ENCODE peak calls at places on chromosomes 1 and 21, in seven cellular contexts. B is T-helper 2 cell; K is KG1; J is dermis blood vessel endothelial cell; R is SHP77; V is stimulated activated CD8-positive, alpha-beta memory T cell treated with anti-CD3 and anti-CD28 coated beads, Interleukin-15, amount 100 ng/mL, for 24 hours; C is stimulated activated CD4-positive, alpha-beta T cell treated with anti-CD3 and anti-CD28 coated beads, Interleukin-12 subunit alpha, Interleukin-12 subunit beta, amount 100 ng/mL, for 4 hours. F is an unnamed sample.

GRCh38 chr21:41095983-41096382 is 72.0 kb upstream of the BACE2 start:
- DNase-seq in B (no peak), K (no peak), J (peak), R (no peak), V (no peak), C (no peak), F (no peak)

GRCh38 chr1:239976130-239976968 is 115.3 kb upstream of the FMN2 start:
- DNase-seq in B (no peak), K (peak), J (peak), R (peak), V (no peak), C (peak), F (no peak)

GRCh38 chr21:38577887-38578286 is 79.6 kb upstream of the ERG start:
- DNase-seq in B (no peak), K (no peak), J (no peak), R (no peak), V (no peak), C (no peak), F (no peak)

GRCh38 chr1:193014354-193014753 is 44.8 kb downstream of the UCHL5 start:
- DNase-seq in B (no peak), K (no peak), J (no peak), R (no peak), V (no peak), C (no peak), F (no peak)

GRCh38 chr1:4171480-4172450 is 271.7 kb upstream of the C1orf174 start:
- DNase-seq in B (no peak), K (no peak), J (no peak), R (no peak), V (no peak), C (no peak), F (no peak)

GRCh38 chr1:172647110-172647564 is 11.8 kb upstream of the FASLG start:
- DNase-seq in B (no peak), K (no peak), J (no peak), R (no peak), V (no peak), C (no peak), F (no peak)

GRCh38 chr1:168084396-168085231 is 52.1 kb downstream of the GPR161 start:
- DNase-seq in B (peak), K (peak), J (peak), R (peak), V (peak), C (peak), F (peak)

GRCh38 chr1:21756393-21757089 is 26.4 kb downstream of the USP48 start:
- DNase-seq in B (no peak), K (no peak), J (no peak), R (no peak), V (no peak), C (no peak), F (no peak)

GRCh38 chr1:35278886-35279554 is 10.5 kb downstream of the ZMYM4 start:
- DNase-seq in B (no peak), K (no peak), J (no peak), R (no peak), V (no peak), C (no peak), F (no peak)

GRCh38 chr1:208837242-208837641 is 593.1 kb upstream of the PLXNA2 start:
- DNase-seq in B (no peak), K (no peak), J (no peak), R (peak), V (no peak), C (no peak), F (no peak)

GRCh38 chr1:22024485-22025367 is 23.3 kb downstream of the CELA3A start:
- DNase-seq in B (peak), K (peak), J (peak), R (peak), V (no peak), C (peak), F (no peak)

GRCh38 chr1:32997381-32997891 is 32.8 kb upstream of the RNF19B start:
- DNase-seq in B (no peak), K (no peak), J (peak), R (no peak), V (no peak), C (no peak), F (no peak)

GRCh38 chr1:6392880-6393399 is 627 bp downstream of the ACOT7 start:
- DNase-seq in B (no peak), K (no peak), J (no peak), R (peak), V (no peak), C (no peak), F (no peak)

GRCh38 chr1:87833158-87833557 is 504.5 kb downstream of the LMO4 start:
- DNase-seq in B (no peak), K (no peak), J (no peak), R (no peak), V (no peak), C (no peak), F (no peak)

GRCh38 chr1:242847390-242847993 is 323.0 kb upstream of the PLD5 start:
- DNase-seq in B (no peak), K (peak), J (peak), R (no peak), V (no peak), C (no peak), F (no peak)

GRCh38 chr1:5765997-5766913 is 226.0 kb downstream of the NPHP4 start:
- DNase-seq in B (no peak), K (no peak), J (no peak), R (peak), V (no peak), C (no peak), F (no peak)

GRCh38 chr1:90821793-90822359 is 104.8 kb upstream of the BARHL2 start:
- DNase-seq in B (no peak), K (no peak), J (no peak), R (no peak), V (no peak), C (no peak), F (no peak)

GRCh38 chr21:33871171-33871570 is 44.4 kb downstream of the ATP5PO start:
- DNase-seq in B (no peak), K (no peak), J (no peak), R (no peak), V (no peak), C (no peak), F (no peak)

GRCh38 chr21:18354947-18355346 is 48.6 kb downstream of the TMPRSS15 start:
- DNase-seq in B (no peak), K (no peak), J (no peak), R (no peak), V (no peak), C (no peak), F (no peak)

GRCh38 chr1:214259353-214259982 is 21.5 kb upstream of the SMYD2 start:
- DNase-seq in B (no peak), K (no peak), J (peak), R (no peak), V (no peak), C (no peak), F (no peak)

GRCh38 chr1:209900734-209901133 is 37.3 kb upstream of the SYT14 start:
- DNase-seq in B (no peak), K (no peak), J (peak), R (no peak), V (no peak), C (no peak), F (no peak)

GRCh38 chr1:29324202-29324601 is 87.9 kb downstream of the PTPRU start:
- DNase-seq in B (no peak), K (no peak), J (no peak), R (no peak), V (no peak), C (no peak), F (no peak)

GRCh38 chr1:167489581-167490340 is 28.6 kb downstream of the CD247 start:
- DNase-seq in B (no peak), K (no peak), J (no peak), R (no peak), V (no peak), C (no peak), F (no peak)

GRCh38 chr1:209808059-209808494 is 2.1 kb upstream of the IRF6 start:
- DNase-seq in B (no peak), K (no peak), J (peak), R (peak), V (no peak), C (no peak), F (no peak)

GRCh38 chr1:24097663-24098062 is 14.3 kb downstream of the MYOM3 start:
- DNase-seq in B (no peak), K (no peak), J (no peak), R (no peak), V (no peak), C (no peak), F (no peak)